ENCODE peak calls at places on chromosomes 11 and 22, in six cellular contexts. L, N, K, Q, J and B are unnamed samples.

GRCh38 chr22:31496735-31497146 is 405 bp downstream of the SFI1 start:
- DNase-seq in L (no peak), N (no peak), K (no peak), Q (no peak), J (peak; percentile 60), B (no peak)

GRCh38 chr11:106228996-106229395 is 151.5 kb downstream of the AASDHPPT start:
- DNase-seq in L (no peak), N (no peak), K (no peak), Q (no peak), J (peak; percentile 8), B (no peak)

GRCh38 chr11:116598036-116598435 is 174.8 kb downstream of the BUD13 start:
- DNase-seq in L (no peak), N (no peak), K (no peak), Q (no peak), J (no peak), B (no peak)

GRCh38 chr11:67045314-67045713 is 11.3 kb upstream of the RHOD start:
- DNase-seq in L (peak; percentile 45), N (peak; percentile 85), K (peak; percentile 89), Q (no peak), J (peak; percentile 95), B (no peak)

GRCh38 chr11:117188620-117189081 is 10.1 kb downstream of the SIDT2 start:
- DNase-seq in L (no peak), N (no peak), K (no peak), Q (no peak), J (no peak), B (no peak)

GRCh38 chr22:49670610-49671330 is 156.9 kb downstream of the BRD1 start:
- DNase-seq in L (no peak), N (no peak), K (no peak), Q (no peak), J (no peak), B (no peak)

GRCh38 chr22:48708558-48709245 is 1119.0 kb downstream of the BRD1 start:
- DNase-seq in L (no peak), N (no peak), K (no peak), Q (no peak), J (no peak), B (no peak)

GRCh38 chr11:83256602-83257340 is 29.4 kb downstream of the CCDC90B start:
- DNase-seq in L (no peak), N (no peak), K (no peak), Q (no peak), J (no peak), B (no peak)

GRCh38 chr11:13304655-13305340 is 27.2 kb downstream of the BMAL1 start:
- DNase-seq in L (no peak), N (no peak), K (no peak), Q (no peak), J (no peak), B (no peak)

GRCh38 chr22:46968848-46969247 is 206.4 kb downstream of the TBC1D22A start:
- DNase-seq in L (no peak), N (no peak), K (no peak), Q (no peak), J (no peak), B (no peak)

GRCh38 chr11:67415501-67416304 is at the start of gene CARNS1:
- DNase-seq in L (no peak), N (no peak), K (no peak), Q (no peak), J (peak; percentile 40), B (no peak)

GRCh38 chr11:46564459-46564858 is 29.4 kb downstream of the AMBRA1 start:
- DNase-seq in L (no peak), N (peak; percentile 52), K (peak; percentile 65), Q (no peak), J (peak; percentile 74), B (no peak)

GRCh38 chr11:86167499-86168161 is 76.9 kb upstream of the EED start:
- DNase-seq in L (no peak), N (peak; percentile 47), K (no peak), Q (no peak), J (no peak), B (no peak)

GRCh38 chr11:45621541-45621940 is 43.9 kb downstream of the CHST1 start:
- DNase-seq in L (no peak), N (no peak), K (no peak), Q (no peak), J (no peak), B (no peak)

GRCh38 chr11:131694526-131695424 is 324.4 kb downstream of the NTM start:
- DNase-seq in L (peak; percentile 61), N (peak; percentile 74), K (peak; percentile 65), Q (peak; percentile 78), J (peak; percentile 86), B (peak; percentile 18)

GRCh38 chr11:58622344-58622743 is at the start of gene CNTF:
- DNase-seq in L (no peak), N (no peak), K (peak; percentile 36), Q (no peak), J (peak; percentile 47), B (no peak)

GRCh38 chr22:49500076-49500460 is 327.6 kb downstream of the BRD1 start:
- DNase-seq in L (no peak), N (no peak), K (no peak), Q (no peak), J (no peak), B (no peak)

GRCh38 chr11:86103808-86104207 is 34.9 kb upstream of the PICALM start:
- DNase-seq in L (no peak), N (no peak), K (peak; percentile 42), Q (no peak), J (no peak), B (no peak)

GRCh38 chr11:122727101-122727929 is 71.8 kb downstream of the UBASH3B start:
- DNase-seq in L (no peak), N (no peak), K (no peak), Q (no peak), J (peak; percentile 37), B (no peak)

GRCh38 chr11:121453589-121454299 is 977 bp upstream of the SORL1-AS1 start:
- DNase-seq in L (no peak), N (no peak), K (no peak), Q (no peak), J (no peak), B (no peak)

GRCh38 chr22:20552450-20552894 is 45.1 kb downstream of the MED15 start:
- DNase-seq in L (no peak), N (peak; percentile 57), K (no peak), Q (no peak), J (peak; percentile 90), B (no peak)

GRCh38 chr22:37465721-37466120 is 20.5 kb downstream of the MFNG start:
- DNase-seq in L (no peak), N (no peak), K (no peak), Q (no peak), J (no peak), B (no peak)

GRCh38 chr11:126310229-126310991 is 6.5 kb downstream of the DCPS start:
- DNase-seq in L (peak; percentile 73), N (peak; percentile 77), K (peak; percentile 50), Q (peak; percentile 72), J (peak; percentile 83), B (no peak)

GRCh38 chr22:38228873-38229740 is 27.3 kb downstream of the MAFF start:
- DNase-seq in L (peak; percentile 79), N (peak; percentile 54), K (peak; percentile 88), Q (no peak), J (peak; percentile 91), B (no peak)

GRCh38 chr22:26047920-26048319 is 121.3 kb upstream of the SEZ6L start:
- DNase-seq in L (no peak), N (no peak), K (no peak), Q (no peak), J (no peak), B (no peak)

GRCh38 chr11:99148352-99148751 is 127.6 kb downstream of the CNTN5 start:
- DNase-seq in L (no peak), N (no peak), K (no peak), Q (no peak), J (no peak), B (no peak)

GRCh38 chr11:20595101-20595500 is 4.3 kb upstream of the SLC6A5 start:
- DNase-seq in L (no peak), N (no peak), K (no peak), Q (no peak), J (no peak), B (no peak)

GRCh38 chr11:20596629-20597129 is 2.7 kb upstream of the SLC6A5 start:
- DNase-seq in L (no peak), N (no peak), K (peak; percentile 50), Q (peak; percentile 20), J (peak; percentile 15), B (no peak)

GRCh38 chr11:20598487-20598886 is 921 bp upstream of the SLC6A5 start:
- DNase-seq in L (no peak), N (no peak), K (no peak), Q (no peak), J (no peak), B (no peak)

GRCh38 chr11:20597924-20598484 is 1.4 kb upstream of the SLC6A5 start:
- DNase-seq in L (no peak), N (no peak), K (no peak), Q (no peak), J (no peak), B (no peak)

GRCh38 chr11:20597137-20597923 is 2.1 kb upstream of the SLC6A5 start:
- DNase-seq in L (no peak), N (no peak), K (no peak), Q (no peak), J (no peak), B (no peak)
- TF ChIP-seq EZH2 in L (no peak), N (no peak), K (peak; percentile 32), Q (no peak), J (no peak), B (no peak)

GRCh38 chr11:69704508-69705245 is 855 bp upstream of the FGF19 start:
- DNase-seq in L (peak; percentile 60), N (no peak), K (no peak), Q (peak; percentile 76), J (peak; percentile 51), B (no peak)
- TF ChIP-seq EZH2 in L (no peak), N (peak; percentile 14), K (no peak), Q (no peak), J (peak; percentile 79), B (no peak)

GRCh38 chr11:2449548-2450320 is 4.9 kb downstream of the KCNQ1 start:
- DNase-seq in L (no peak), N (no peak), K (no peak), Q (no peak), J (no peak), B (no peak)
- TF ChIP-seq EZH2 in L (no peak), N (no peak), K (no peak), Q (no peak), J (no peak), B (no peak)

GRCh38 chr11:11334607-11335006 is 18.4 kb downstream of the CSNK2A3 start:
- DNase-seq in L (no peak), N (no peak), K (no peak), Q (no peak), J (no peak), B (no peak)
- TF ChIP-seq EZH2 in L (no peak), N (no peak), K (no peak), Q (no peak), J (no peak), B (no peak)

DNA sequence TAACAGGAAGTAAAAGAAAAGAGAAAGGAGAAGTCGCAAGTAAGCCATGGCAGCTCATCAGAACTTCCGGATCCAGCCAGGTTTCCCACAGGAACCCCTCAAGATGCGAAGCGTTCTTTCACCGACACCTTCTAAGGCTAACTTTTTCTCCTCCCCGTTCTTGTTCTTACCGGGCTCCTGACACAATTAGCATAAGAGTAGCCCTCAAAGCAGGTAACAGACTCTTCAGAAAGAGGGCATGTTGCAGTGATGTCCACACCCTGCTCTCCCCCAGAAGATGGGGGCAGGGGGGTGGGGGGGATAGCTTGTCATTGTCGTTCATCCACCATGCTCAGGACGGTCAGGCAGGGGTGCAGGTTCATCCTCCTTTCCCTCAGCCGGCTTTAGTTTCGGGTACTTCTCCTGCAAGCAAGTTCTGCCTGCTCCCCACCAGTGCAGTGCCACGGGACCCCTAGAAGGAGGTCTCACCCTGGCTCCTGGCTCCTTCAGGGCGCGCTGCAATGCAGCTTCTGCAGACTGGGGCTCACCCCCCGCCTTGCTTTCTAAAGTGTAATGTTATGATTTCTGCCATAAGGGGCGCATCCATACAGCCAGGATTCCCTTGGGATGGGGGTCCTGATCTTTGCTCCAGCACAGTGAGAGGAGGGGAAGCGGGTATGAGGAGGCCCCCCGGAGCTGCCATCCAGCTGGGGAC is 2.3 kb downstream of the OPCML start:
- DNase-seq in L (no peak), N (no peak), K (no peak), Q (no peak), J (no peak), B (no peak)
- TF ChIP-seq EZH2 in L (no peak), N (no peak), K (no peak), Q (no peak), J (no peak), B (no peak)